ENCODE peak calls at places on chromosome 11, in six cellular contexts. One of them, this sample, is unnamed.

GRCh38 chr11:102802341-102802740 is 4.4 kb upstream of the MMP1 start:
- DNase-seq in cardiac muscle cell: peak; percentile 66
- DNase-seq in GM23248: peak; percentile 96
- DNase-seq in tibial nerve: no peak
- DNase-seq in body of pancreas: no peak
- DNase-seq in CD4-positive, CD25-positive, alpha-beta regulatory T cell: no peak
- DNase-seq in this sample: no peak

GRCh38 chr11:126354631-126355323 is 709 bp upstream of the ST3GAL4 start:
- DNase-seq in tibial nerve: no peak
- DNase-seq in CD4-positive, CD25-positive, alpha-beta regulatory T cell: peak; percentile 30
- DNase-seq in body of pancreas: no peak
- DNase-seq in cardiac muscle cell: no peak
- DNase-seq in GM23248: peak; percentile 31
- DNase-seq in this sample: no peak

GRCh38 chr11:96155627-96156378 is 187.2 kb downstream of the MAML2 start:
- DNase-seq in cardiac muscle cell: peak; percentile 99
- DNase-seq in tibial nerve: peak; percentile 57
- DNase-seq in CD4-positive, CD25-positive, alpha-beta regulatory T cell: peak; percentile 10
- DNase-seq in body of pancreas: peak; percentile 58
- DNase-seq in GM23248: peak; percentile 98
- DNase-seq in this sample: peak; percentile 81

GRCh38 chr11:29336727-29337212 is 680.1 kb downstream of the KCNA4 start:
- DNase-seq in body of pancreas: no peak
- DNase-seq in cardiac muscle cell: peak; percentile 72
- DNase-seq in tibial nerve: no peak
- DNase-seq in CD4-positive, CD25-positive, alpha-beta regulatory T cell: no peak
- DNase-seq in GM23248: peak; percentile 83
- DNase-seq in this sample: no peak

GRCh38 chr11:783581-784015 is 6.3 kb downstream of the CEND1 start:
- DNase-seq in cardiac muscle cell: peak; percentile 80
- DNase-seq in CD4-positive, CD25-positive, alpha-beta regulatory T cell: peak; percentile 29
- DNase-seq in GM23248: peak; percentile 94
- DNase-seq in body of pancreas: peak; percentile 93
- DNase-seq in tibial nerve: peak; percentile 52
- DNase-seq in this sample: peak; percentile 98

GRCh38 chr11:119991022-119991404 is 146.9 kb downstream of the TRIM29 start:
- DNase-seq in GM23248: no peak
- DNase-seq in CD4-positive, CD25-positive, alpha-beta regulatory T cell: no peak
- DNase-seq in body of pancreas: no peak
- DNase-seq in tibial nerve: no peak
- DNase-seq in cardiac muscle cell: no peak
- DNase-seq in this sample: no peak

GRCh38 chr11:131370090-131370751 is at the start of gene NTM:
- DNase-seq in body of pancreas: peak; percentile 71
- DNase-seq in tibial nerve: peak; percentile 23
- DNase-seq in GM23248: peak; percentile 17
- DNase-seq in CD4-positive, CD25-positive, alpha-beta regulatory T cell: no peak
- DNase-seq in cardiac muscle cell: peak; percentile 82
- DNase-seq in this sample: no peak

GRCh38 chr11:121898913-121899312 is 217.1 kb downstream of the BLID start:
- DNase-seq in tibial nerve: no peak
- DNase-seq in CD4-positive, CD25-positive, alpha-beta regulatory T cell: no peak
- DNase-seq in GM23248: no peak
- DNase-seq in body of pancreas: no peak
- DNase-seq in cardiac muscle cell: no peak
- DNase-seq in this sample: no peak

GRCh38 chr11:46273511-46274205 is 3.8 kb upstream of the CREB3L1 start:
- DNase-seq in tibial nerve: no peak
- DNase-seq in CD4-positive, CD25-positive, alpha-beta regulatory T cell: no peak
- DNase-seq in body of pancreas: peak; percentile 83
- DNase-seq in cardiac muscle cell: peak; percentile 65
- DNase-seq in GM23248: peak; percentile 39
- DNase-seq in this sample: no peak

GRCh38 chr11:62075438-62075837 is 48.4 kb upstream of the INCENP start:
- DNase-seq in cardiac muscle cell: no peak
- DNase-seq in tibial nerve: no peak
- DNase-seq in body of pancreas: no peak
- DNase-seq in CD4-positive, CD25-positive, alpha-beta regulatory T cell: no peak
- DNase-seq in GM23248: no peak
- DNase-seq in this sample: no peak

GRCh38 chr11:29530961-29531360 is 485.9 kb downstream of the KCNA4 start:
- DNase-seq in cardiac muscle cell: no peak
- DNase-seq in body of pancreas: no peak
- DNase-seq in tibial nerve: no peak
- DNase-seq in GM23248: no peak
- DNase-seq in CD4-positive, CD25-positive, alpha-beta regulatory T cell: no peak
- DNase-seq in this sample: no peak

GRCh38 chr11:34647532-34647931 is 26.6 kb downstream of the EHF start:
- DNase-seq in GM23248: peak; percentile 23
- DNase-seq in CD4-positive, CD25-positive, alpha-beta regulatory T cell: no peak
- DNase-seq in body of pancreas: no peak
- DNase-seq in tibial nerve: no peak
- DNase-seq in cardiac muscle cell: no peak
- DNase-seq in this sample: no peak

GRCh38 chr11:57391111-57391510 is 661 bp upstream of the PRG2 start:
- DNase-seq in CD4-positive, CD25-positive, alpha-beta regulatory T cell: no peak
- DNase-seq in GM23248: no peak
- DNase-seq in cardiac muscle cell: no peak
- DNase-seq in body of pancreas: no peak
- DNase-seq in tibial nerve: no peak
- DNase-seq in this sample: no peak

GRCh38 chr11:89489930-89490329 is 1.2 kb downstream of the NOX4 start:
- DNase-seq in body of pancreas: no peak
- DNase-seq in cardiac muscle cell: no peak
- DNase-seq in CD4-positive, CD25-positive, alpha-beta regulatory T cell: no peak
- DNase-seq in tibial nerve: no peak
- DNase-seq in GM23248: peak; percentile 3
- DNase-seq in this sample: no peak
- H3K4me3 ChIP-seq in body of pancreas: no peak overlapping the region
- H3K4me3 ChIP-seq in cardiac muscle cell: no peak overlapping the region
- H3K4me3 ChIP-seq in CD4-positive, CD25-positive, alpha-beta regulatory T cell: no peak overlapping the region
- H3K4me3 ChIP-seq in tibial nerve: no peak overlapping the region
- H3K4me3 ChIP-seq in GM23248: peak overlapping the region; percentile 71
- H3K4me3 ChIP-seq in this sample: peak overlapping the region; percentile 20

DNA sequence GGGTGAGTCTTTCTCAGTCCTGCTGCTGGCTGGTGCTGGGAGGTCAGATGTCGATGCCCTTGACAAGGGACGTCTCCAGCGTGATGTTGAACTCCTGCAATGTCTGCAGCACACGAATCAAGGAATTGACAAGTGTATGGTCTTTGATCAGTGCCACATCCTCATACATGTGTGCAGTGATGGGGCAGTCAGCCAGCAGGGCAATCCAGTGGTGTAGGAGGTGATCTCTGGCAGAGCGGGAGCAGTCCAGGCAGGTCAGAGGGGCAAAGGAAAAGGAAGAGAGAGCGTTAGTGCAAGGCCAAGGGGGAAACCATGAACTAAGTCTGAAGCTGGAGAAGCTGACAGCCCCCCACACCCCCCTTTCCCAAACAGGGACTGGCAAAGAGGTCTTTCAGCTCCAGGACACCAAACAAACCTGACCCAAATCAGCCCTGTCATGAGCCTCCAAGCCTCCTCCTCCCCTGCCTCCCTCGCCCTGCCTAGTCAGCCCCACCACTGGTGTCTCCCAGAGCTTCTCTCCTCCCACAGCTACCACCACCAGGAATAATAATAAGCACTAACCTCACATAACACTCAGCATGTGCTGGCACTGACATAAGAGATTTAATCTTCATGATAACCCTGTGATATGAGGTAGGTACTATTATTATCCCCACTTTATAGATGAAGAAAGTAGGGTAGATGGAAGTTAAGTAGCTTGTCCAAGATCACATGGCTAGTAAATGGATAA is 48.4 kb upstream of the SCUBE2 start:
- DNase-seq in tibial nerve: no peak
- DNase-seq in body of pancreas: peak; percentile 14
- DNase-seq in GM23248: no peak
- DNase-seq in cardiac muscle cell: no peak
- DNase-seq in CD4-positive, CD25-positive, alpha-beta regulatory T cell: no peak
- DNase-seq in this sample: no peak
- H3K36me3 ChIP-seq in tibial nerve: no peaks in the 10 kb centered on the region
- H3K36me3 ChIP-seq in body of pancreas: peaks cover 17% of the 10 kb centered on the region
- H3K36me3 ChIP-seq in GM23248: peaks cover 67% of the 10 kb centered on the region
- H3K36me3 ChIP-seq in cardiac muscle cell: peaks cover 66% of the 10 kb centered on the region
- H3K36me3 ChIP-seq in CD4-positive, CD25-positive, alpha-beta regulatory T cell: peaks cover 5% of the 10 kb centered on the region
- H3K36me3 ChIP-seq in this sample: peaks cover 88% of the 10 kb centered on the region

GRCh38 chr11:112878228-112878627 is 83.0 kb upstream of the NCAM1 start:
- DNase-seq in GM23248: no peak
- DNase-seq in CD4-positive, CD25-positive, alpha-beta regulatory T cell: no peak
- DNase-seq in cardiac muscle cell: no peak
- DNase-seq in body of pancreas: no peak
- DNase-seq in tibial nerve: no peak
- DNase-seq in this sample: peak; percentile 51

GRCh38 chr11:112884012-112884767 is 77.0 kb upstream of the NCAM1 start:
- DNase-seq in body of pancreas: no peak
- DNase-seq in GM23248: peak; percentile 27
- DNase-seq in tibial nerve: no peak
- DNase-seq in cardiac muscle cell: no peak
- DNase-seq in CD4-positive, CD25-positive, alpha-beta regulatory T cell: no peak
- DNase-seq in this sample: no peak

GRCh38 chr11:112882494-112883381 is 78.5 kb upstream of the NCAM1 start:
- DNase-seq in cardiac muscle cell: peak; percentile 56
- DNase-seq in tibial nerve: no peak
- DNase-seq in body of pancreas: no peak
- DNase-seq in GM23248: no peak
- DNase-seq in CD4-positive, CD25-positive, alpha-beta regulatory T cell: no peak
- DNase-seq in this sample: no peak

GRCh38 chr11:112880454-112880853 is 80.8 kb upstream of the NCAM1 start:
- DNase-seq in cardiac muscle cell: no peak
- DNase-seq in body of pancreas: no peak
- DNase-seq in GM23248: no peak
- DNase-seq in tibial nerve: no peak
- DNase-seq in CD4-positive, CD25-positive, alpha-beta regulatory T cell: peak; percentile 0
- DNase-seq in this sample: no peak

GRCh38 chr11:112881461-112881860 is 79.8 kb upstream of the NCAM1 start:
- DNase-seq in GM23248: peak; percentile 42
- DNase-seq in body of pancreas: peak; percentile 80
- DNase-seq in tibial nerve: no peak
- DNase-seq in cardiac muscle cell: peak; percentile 51
- DNase-seq in CD4-positive, CD25-positive, alpha-beta regulatory T cell: no peak
- DNase-seq in this sample: peak; percentile 95
- H3K4me3 ChIP-seq in GM23248: peak overlapping the region; percentile 54
- H3K4me3 ChIP-seq in body of pancreas: no peak overlapping the region
- H3K4me3 ChIP-seq in tibial nerve: peak overlapping the region; percentile 28
- H3K4me3 ChIP-seq in cardiac muscle cell: peak overlapping the region; percentile 24
- H3K4me3 ChIP-seq in CD4-positive, CD25-positive, alpha-beta regulatory T cell: no peak overlapping the region
- H3K4me3 ChIP-seq in this sample: no peak overlapping the region

DNA sequence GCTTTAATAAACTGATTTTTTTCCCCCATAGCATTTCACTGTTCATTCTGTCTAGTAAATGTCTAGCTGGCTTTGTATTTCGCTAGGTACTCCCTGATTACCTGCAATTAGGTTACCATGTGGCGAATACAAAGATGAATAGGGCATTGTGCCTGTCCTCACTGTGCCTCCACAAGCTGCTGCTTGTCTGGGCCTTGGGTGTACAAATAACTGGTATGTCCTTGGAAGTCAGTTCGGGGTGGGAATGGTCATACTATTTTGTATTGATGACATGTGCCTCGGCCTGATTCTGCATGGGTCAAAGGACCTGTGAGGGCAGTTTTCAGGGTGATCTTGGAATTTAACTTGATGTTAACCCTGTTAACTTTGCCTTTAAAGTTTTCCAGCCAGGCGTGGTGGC is 11.4 kb downstream of the RBM4 start:
- DNase-seq in cardiac muscle cell: no peak
- DNase-seq in GM23248: no peak
- DNase-seq in CD4-positive, CD25-positive, alpha-beta regulatory T cell: no peak
- DNase-seq in body of pancreas: no peak
- DNase-seq in tibial nerve: no peak
- DNase-seq in this sample: no peak
- H3K36me3 ChIP-seq in cardiac muscle cell: peaks cover 33% of the 10 kb centered on the region
- H3K36me3 ChIP-seq in GM23248: peaks cover 52% of the 10 kb centered on the region
- H3K36me3 ChIP-seq in CD4-positive, CD25-positive, alpha-beta regulatory T cell: peaks cover 62% of the 10 kb centered on the region
- H3K36me3 ChIP-seq in body of pancreas: peaks cover 16% of the 10 kb centered on the region
- H3K36me3 ChIP-seq in tibial nerve: no peaks in the 10 kb centered on the region
- H3K36me3 ChIP-seq in this sample: peaks cover 88% of the 10 kb centered on the region

GRCh38 chr11:58577441-58578135 is 1.3 kb upstream of the ZFP91 start:
- DNase-seq in body of pancreas: peak; percentile 54
- DNase-seq in tibial nerve: peak; percentile 28
- DNase-seq in CD4-positive, CD25-positive, alpha-beta regulatory T cell: peak; percentile 87
- DNase-seq in cardiac muscle cell: peak; percentile 81
- DNase-seq in GM23248: peak; percentile 95
- DNase-seq in this sample: no peak

GRCh38 chr11:58578136-58578634 is 678 bp upstream of the ZFP91 start:
- DNase-seq in CD4-positive, CD25-positive, alpha-beta regulatory T cell: peak; percentile 97
- DNase-seq in cardiac muscle cell: peak; percentile 99
- DNase-seq in tibial nerve: peak; percentile 85
- DNase-seq in body of pancreas: peak; percentile 95
- DNase-seq in GM23248: peak; percentile 97
- DNase-seq in this sample: peak; percentile 95

GRCh38 chr11:58580311-58580710 is 1.4 kb downstream of the ZFP91 start:
- DNase-seq in CD4-positive, CD25-positive, alpha-beta regulatory T cell: peak; percentile 10
- DNase-seq in tibial nerve: no peak
- DNase-seq in body of pancreas: no peak
- DNase-seq in cardiac muscle cell: no peak
- DNase-seq in GM23248: no peak
- DNase-seq in this sample: no peak

GRCh38 chr11:58578635-58579191 is at the start of gene ZFP91:
- DNase-seq in body of pancreas: peak; percentile 99
- DNase-seq in GM23248: peak; percentile 100
- DNase-seq in tibial nerve: peak; percentile 98
- DNase-seq in CD4-positive, CD25-positive, alpha-beta regulatory T cell: peak; percentile 99
- DNase-seq in cardiac muscle cell: peak; percentile 99
- DNase-seq in this sample: peak; percentile 98

GRCh38 chr11:58579192-58580129 is 598 bp downstream of the ZFP91 start:
- DNase-seq in GM23248: peak; percentile 96
- DNase-seq in CD4-positive, CD25-positive, alpha-beta regulatory T cell: peak; percentile 94
- DNase-seq in cardiac muscle cell: peak; percentile 94
- DNase-seq in body of pancreas: peak; percentile 95
- DNase-seq in tibial nerve: peak; percentile 86
- DNase-seq in this sample: peak; percentile 95
- H3K4me3 ChIP-seq in GM23248: peak overlapping the region; percentile 94
- H3K4me3 ChIP-seq in CD4-positive, CD25-positive, alpha-beta regulatory T cell: peak overlapping the region; percentile 91
- H3K4me3 ChIP-seq in cardiac muscle cell: peak overlapping the region; percentile 78
- H3K4me3 ChIP-seq in body of pancreas: peak overlapping the region; percentile 86
- H3K4me3 ChIP-seq in tibial nerve: peak overlapping the region; percentile 99
- H3K4me3 ChIP-seq in this sample: peak overlapping the region; percentile 97

This sample was measured in endodermal cell.